ENCODE peak calls at places on chromosome 17, in ten cellular contexts. R, L, D, T, Q, W, V, J, P and F are unnamed samples. For H3K4me1, the result is how much of the 10 kb centered on the place peaks cover.

GRCh38 chr17:51461578-51462004 is 201.2 kb downstream of the UTP18 start:
- DNase-seq in R (no peak), L (peak), D (peak), T (peak), Q (peak), W (no peak), V (peak), J (no peak), P (peak), F (peak)

GRCh38 chr17:62075308-62075815 is 10.3 kb upstream of the MED13 start:
- DNase-seq in R (no peak), L (no peak), D (no peak), T (no peak), Q (no peak), W (no peak), V (no peak), J (no peak), P (no peak), F (no peak)

GRCh38 chr17:77822302-77823030 is 136.0 kb upstream of the TNRC6C start:
- DNase-seq in R (peak), L (no peak), D (peak), T (no peak), Q (no peak), W (no peak), V (peak), J (peak), P (no peak), F (peak)

GRCh38 chr17:14547016-14547415 is 246.1 kb downstream of the HS3ST3B1 start:
- DNase-seq in R (no peak), L (no peak), D (no peak), T (no peak), Q (no peak), W (no peak), V (no peak), J (no peak), P (no peak), F (no peak)

GRCh38 chr17:61157246-61157887 is 242.3 kb upstream of the TBX2 start:
- DNase-seq in R (no peak), L (no peak), D (no peak), T (no peak), Q (peak), W (no peak), V (no peak), J (no peak), P (no peak), F (peak)

GRCh38 chr17:44651228-44651627 is 5.0 kb upstream of the MEIOC start:
- DNase-seq in R (no peak), L (no peak), D (no peak), T (no peak), Q (no peak), W (no peak), V (no peak), J (no peak), P (no peak), F (no peak)

GRCh38 chr17:48498168-48498840 is 32.5 kb downstream of the HOXB1 start:
- DNase-seq in R (no peak), L (no peak), D (no peak), T (no peak), Q (no peak), W (no peak), V (no peak), J (no peak), P (no peak), F (no peak)

GRCh38 chr17:57293077-57293476 is 36.8 kb downstream of the MSI2 start:
- DNase-seq in R (peak), L (peak), D (no peak), T (no peak), Q (no peak), W (peak), V (no peak), J (no peak), P (no peak), F (no peak)

GRCh38 chr17:58991718-58992331 is 114.9 kb downstream of the TRIM37 start:
- DNase-seq in R (no peak), L (no peak), D (peak), T (peak), Q (no peak), W (no peak), V (no peak), J (no peak), P (peak), F (no peak)

GRCh38 chr17:57447357-57448019 is 191.2 kb downstream of the MSI2 start:
- DNase-seq in R (no peak), L (no peak), D (no peak), T (no peak), Q (no peak), W (no peak), V (no peak), J (no peak), P (no peak), F (no peak)

GRCh38 chr17:8474826-8475225 is 39.1 kb downstream of the NDEL1 start:
- DNase-seq in R (no peak), L (no peak), D (no peak), T (peak), Q (no peak), W (no peak), V (no peak), J (no peak), P (no peak), F (no peak)

GRCh38 chr17:58377005-58377660 is 25.1 kb upstream of the SUPT4H1 start:
- DNase-seq in R (no peak), L (no peak), D (peak), T (peak), Q (no peak), W (no peak), V (no peak), J (no peak), P (peak), F (no peak)

GRCh38 chr17:2372180-2372579 is 28.7 kb downstream of the MNT start:
- DNase-seq in R (no peak), L (no peak), D (no peak), T (no peak), Q (no peak), W (no peak), V (no peak), J (no peak), P (no peak), F (no peak)

GRCh38 chr17:76969598-76970172 is 101.5 kb downstream of the MGAT5B start:
- DNase-seq in R (no peak), L (no peak), D (no peak), T (no peak), Q (no peak), W (no peak), V (no peak), J (no peak), P (peak), F (no peak)

GRCh38 chr17:42653179-42654124 is 5.6 kb upstream of the TUBG2 start:
- DNase-seq in R (peak), L (no peak), D (peak), T (no peak), Q (no peak), W (no peak), V (no peak), J (peak), P (no peak), F (peak)

GRCh38 chr17:39404542-39405378 is 3.3 kb upstream of the FBXL20 start:
- DNase-seq in R (no peak), L (peak), D (no peak), T (no peak), Q (peak), W (peak), V (no peak), J (no peak), P (no peak), F (peak)

GRCh38 chr17:64221679-64222078 is 41.4 kb downstream of the TEX2 start:
- DNase-seq in R (no peak), L (no peak), D (no peak), T (no peak), Q (no peak), W (no peak), V (no peak), J (no peak), P (no peak), F (no peak)

GRCh38 chr17:40915721-40916256 is 21.7 kb downstream of the KRT23 start:
- DNase-seq in R (no peak), L (no peak), D (no peak), T (no peak), Q (no peak), W (peak), V (no peak), J (no peak), P (no peak), F (no peak)

GRCh38 chr17:42891539-42892152 is 9.0 kb upstream of the G6PC1 start:
- DNase-seq in R (peak), L (no peak), D (peak), T (no peak), Q (no peak), W (no peak), V (no peak), J (peak), P (peak), F (peak)

GRCh38 chr17:15969463-15969862 is 24.5 kb downstream of the ADORA2B start:
- DNase-seq in R (no peak), L (no peak), D (no peak), T (no peak), Q (no peak), W (no peak), V (no peak), J (no peak), P (no peak), F (no peak)

GRCh38 chr17:44677136-44677535 is 12.4 kb downstream of the CCDC43 start:
- DNase-seq in R (no peak), L (no peak), D (no peak), T (no peak), Q (no peak), W (no peak), V (no peak), J (no peak), P (no peak), F (no peak)

DNA sequence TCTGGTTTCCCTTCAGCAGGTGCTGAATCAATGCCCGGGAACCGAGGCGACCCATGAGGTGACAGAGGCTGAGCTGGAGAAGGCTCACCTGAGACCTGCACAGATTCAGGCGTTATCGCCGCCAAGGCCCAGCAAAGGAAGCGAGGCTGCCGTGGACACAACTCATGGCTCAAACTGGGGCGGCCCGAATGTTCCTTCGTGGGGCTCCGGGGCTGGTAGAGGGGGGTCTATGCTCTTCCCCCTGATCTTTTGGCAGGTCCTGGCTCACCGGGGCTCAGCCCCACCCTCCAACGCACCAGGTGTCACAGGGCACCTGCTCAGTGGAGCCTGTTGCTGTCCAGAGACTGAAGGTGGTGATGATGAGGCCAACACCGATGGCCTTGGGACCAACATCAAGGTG is 16.0 kb upstream of the ENPP7 start:
- DNase-seq in R (no peak), L (no peak), D (no peak), T (no peak), Q (no peak), W (no peak), V (no peak), J (no peak), P (no peak), F (no peak)
- H3K4me1 ChIP-seq in R (under half), L (under half), D (under half), T (under half), Q (under half), W (under half), V (under half), J (under half), P (under half), F (under half)

GRCh38 chr17:45732926-45733505 is 51.1 kb upstream of the CRHR1 start:
- DNase-seq in R (no peak), L (no peak), D (no peak), T (no peak), Q (no peak), W (no peak), V (no peak), J (peak), P (no peak), F (no peak)

GRCh38 chr17:45733781-45734180 is 50.3 kb upstream of the CRHR1 start:
- DNase-seq in R (no peak), L (no peak), D (no peak), T (no peak), Q (no peak), W (no peak), V (no peak), J (no peak), P (no peak), F (no peak)

GRCh38 chr17:45735488-45735887 is 48.6 kb upstream of the CRHR1 start:
- DNase-seq in R (no peak), L (no peak), D (no peak), T (no peak), Q (no peak), W (no peak), V (no peak), J (no peak), P (no peak), F (no peak)

GRCh38 chr17:45731459-45731858 is 52.7 kb upstream of the CRHR1 start:
- DNase-seq in R (no peak), L (no peak), D (no peak), T (no peak), Q (no peak), W (no peak), V (no peak), J (no peak), P (no peak), F (no peak)

GRCh38 chr17:45734598-45734997 is 49.5 kb upstream of the CRHR1 start:
- DNase-seq in R (no peak), L (no peak), D (no peak), T (no peak), Q (no peak), W (no peak), V (no peak), J (peak), P (no peak), F (no peak)
- TF ChIP-seq CTCF in R (no peak), L (no peak), D (no peak), T (no peak), Q (no peak), W (no peak), V (no peak), J (no peak), P (no peak), F (no peak)

GRCh38 chr17:74754832-74755231 is 6.4 kb downstream of the NHERF1 start:
- DNase-seq in R (no peak), L (no peak), D (no peak), T (no peak), Q (no peak), W (no peak), V (no peak), J (no peak), P (no peak), F (no peak)
- H3K4me1 ChIP-seq in R (half or more), L (under half), D (half or more), T (half or more), Q (under half), W (under half), V (half or more), J (under half), P (half or more), F (under half)

DNA sequence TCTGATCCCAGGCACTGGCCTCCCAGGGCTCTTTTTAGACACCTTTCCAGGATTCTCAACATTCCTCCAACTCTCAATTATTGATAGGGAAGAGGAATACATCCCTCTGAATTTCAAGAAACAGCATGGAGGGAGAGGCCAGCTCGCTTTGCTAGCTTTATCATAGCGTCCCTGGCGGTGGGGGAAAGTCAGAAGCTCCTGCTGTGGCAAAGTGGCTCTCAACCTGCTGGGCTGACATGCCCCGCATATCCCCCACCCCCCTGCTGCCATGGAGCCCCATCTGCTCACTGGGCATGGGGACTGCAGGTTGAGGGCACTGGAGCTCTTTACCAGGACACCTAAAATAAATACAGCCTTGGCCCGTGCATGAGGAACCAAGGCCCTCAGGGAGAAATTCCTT is 140.3 kb downstream of the SLC39A11 start:
- DNase-seq in R (no peak), L (no peak), D (no peak), T (no peak), Q (no peak), W (no peak), V (no peak), J (no peak), P (no peak), F (no peak)
- TF ChIP-seq CTCF in R (no peak), L (no peak), D (no peak), T (no peak), Q (no peak), W (no peak), V (no peak), J (no peak), P (no peak), F (no peak)

DNA sequence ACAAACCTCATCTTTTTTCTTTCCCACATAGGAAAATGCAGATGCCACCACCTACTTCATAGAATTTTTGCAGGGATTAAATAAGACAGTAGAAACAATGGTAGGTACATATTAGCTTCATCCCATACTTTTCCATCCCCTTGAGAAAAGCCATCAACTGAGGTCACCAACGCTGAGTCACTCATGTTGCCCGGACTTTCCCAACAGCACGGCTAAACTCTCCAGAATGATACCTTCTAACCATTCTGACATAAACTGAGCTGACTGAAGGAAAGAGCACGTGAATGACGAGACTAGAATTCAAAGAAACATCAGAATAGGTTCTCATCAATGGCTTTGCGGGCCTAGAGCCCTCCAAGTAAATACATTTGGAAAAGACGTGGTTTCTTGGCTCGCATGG is 146.0 kb upstream of the RCVRN start:
- DNase-seq in R (no peak), L (no peak), D (no peak), T (no peak), Q (no peak), W (no peak), V (no peak), J (no peak), P (no peak), F (no peak)
- H3K4me1 ChIP-seq in R (under half), L (under half), D (under half), T (under half), Q (under half), W (under half), V (under half), J (under half), P (under half), F (under half)

GRCh38 chr17:10336393-10336792 is 36.4 kb downstream of the MYH13 start:
- DNase-seq in R (no peak), L (no peak), D (no peak), T (no peak), Q (no peak), W (no peak), V (no peak), J (no peak), P (no peak), F (no peak)

GRCh38 chr17:10337976-10338375 is 34.8 kb downstream of the MYH13 start:
- DNase-seq in R (no peak), L (no peak), D (no peak), T (no peak), Q (no peak), W (no peak), V (no peak), J (no peak), P (no peak), F (no peak)

GRCh38 chr17:10337136-10337535 is 35.7 kb downstream of the MYH13 start:
- DNase-seq in R (no peak), L (no peak), D (no peak), T (no peak), Q (no peak), W (no peak), V (no peak), J (no peak), P (no peak), F (no peak)
- TF ChIP-seq CTCF in R (no peak), L (no peak), D (no peak), T (no peak), Q (no peak), W (no peak), V (no peak), J (no peak), P (no peak), F (no peak)

DNA sequence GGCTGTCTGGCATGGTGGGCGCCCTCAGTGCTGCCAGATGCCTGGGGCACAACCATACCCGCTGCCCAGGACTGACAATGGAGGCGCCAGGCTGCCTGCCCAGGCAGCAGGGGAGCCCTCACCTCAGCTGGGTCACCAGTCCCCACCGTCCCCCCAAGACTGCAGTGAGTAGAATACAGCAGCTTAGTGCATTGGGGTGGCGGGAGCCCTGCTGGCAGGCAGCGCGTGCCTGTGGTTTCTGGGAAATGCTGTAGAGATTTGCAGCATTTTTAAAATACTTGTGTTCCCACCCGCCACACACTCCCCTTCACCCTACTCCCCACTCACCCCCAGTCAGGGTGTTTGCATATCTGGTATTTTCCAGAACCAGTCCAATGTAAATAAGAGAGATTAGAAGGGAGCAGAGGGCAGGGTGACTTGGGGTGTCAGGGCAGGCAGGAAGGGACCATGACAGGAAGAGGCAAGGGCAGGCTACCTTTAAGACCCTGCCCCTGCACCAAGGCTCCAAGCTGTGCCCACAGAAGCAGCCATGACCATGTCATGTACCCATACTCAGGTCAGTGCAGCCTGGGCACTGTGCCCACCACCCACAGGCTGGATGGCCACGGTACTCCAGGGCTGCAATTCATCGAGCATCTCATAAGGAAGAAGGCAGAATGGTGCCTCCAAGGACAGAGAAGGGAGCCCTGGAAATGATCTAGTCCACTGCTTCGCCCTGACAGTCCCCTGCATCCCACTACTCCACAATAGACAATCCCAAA is 21.5 kb downstream of the MYO18A start:
- DNase-seq in R (no peak), L (no peak), D (no peak), T (no peak), Q (no peak), W (no peak), V (no peak), J (no peak), P (no peak), F (peak)
- H3K4me1 ChIP-seq in R (half or more), L (half or more), D (under half), T (half or more), Q (half or more), W (under half), V (half or more), J (under half), P (half or more), F (under half)

DNA sequence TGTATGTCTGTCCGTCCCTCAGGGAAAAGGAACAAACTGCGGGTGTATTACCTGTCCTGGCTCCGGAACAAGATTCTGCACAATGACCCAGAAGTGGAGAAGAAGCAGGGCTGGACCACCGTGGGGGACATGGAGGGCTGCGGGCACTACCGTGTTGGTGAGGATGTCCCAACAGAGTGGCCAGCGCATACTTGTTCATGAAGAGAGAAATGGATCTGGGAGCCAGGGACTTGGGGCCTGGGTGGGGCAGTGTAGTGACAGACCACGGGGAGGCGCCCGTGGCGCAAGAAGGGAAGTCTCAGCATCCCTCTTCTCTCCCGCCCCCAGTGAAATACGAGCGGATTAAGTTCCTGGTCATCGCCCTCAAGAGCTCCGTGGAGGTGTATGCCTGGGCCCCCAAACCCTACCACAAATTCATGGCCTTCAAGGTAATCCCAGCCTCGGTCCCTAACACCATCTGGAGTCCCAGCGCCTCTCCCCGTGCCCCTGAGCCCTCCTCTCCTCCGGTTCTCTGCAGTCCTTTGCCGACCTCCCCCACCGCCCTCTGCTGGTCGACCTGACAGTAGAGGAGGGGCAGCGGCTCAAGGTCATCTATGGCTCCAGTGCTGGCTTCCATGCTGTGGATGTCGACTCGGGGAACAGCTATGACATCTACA is 3.5 kb upstream of the C17orf107 start:
- DNase-seq in R (no peak), L (no peak), D (no peak), T (no peak), Q (no peak), W (no peak), V (no peak), J (no peak), P (no peak), F (no peak)
- TF ChIP-seq CTCF in R (no peak), L (peak), D (no peak), T (no peak), Q (no peak), W (peak), V (no peak), J (no peak), P (no peak), F (no peak)

GRCh38 chr17:83092186-83092585 is 12.8 kb downstream of the METRNL start:
- DNase-seq in R (no peak), L (no peak), D (no peak), T (no peak), Q (no peak), W (no peak), V (no peak), J (no peak), P (no peak), F (no peak)
- H3K4me1 ChIP-seq in R (under half), L (under half), D (under half), T (under half), Q (under half), W (under half), V (under half), J (under half), P (under half), F (under half)